ENCODE peak calls at places on chromosomes 12 and 14, in seven cellular contexts. I is GOT3, U is globus pallidus, H is GM04504, R is SW480, P is GM23338, J is GM03348. K is an unnamed sample.

GRCh38 chr14:76034566-76034965 is 49.0 kb downstream of the IFT43 start:
- DNase-seq in P (no peak), H (no peak), U (no peak), R (no peak), I (no peak), J (no peak), K (no peak)

GRCh38 chr14:58722433-58722832 is 84.7 kb downstream of the DACT1 start:
- DNase-seq in J (no peak), I (no peak), P (no peak), U (no peak), R (no peak), H (no peak), K (no peak)

GRCh38 chr12:45130881-45131281 is 80.0 kb upstream of the DBX2 start:
- DNase-seq in H (peak; percentile 16), J (peak; percentile 73), U (peak; percentile 55), P (peak; percentile 83), R (peak; percentile 73), I (no peak), K (peak; percentile 66)

GRCh38 chr14:80930836-80931389 is 10.6 kb downstream of the CEP128 start:
- DNase-seq in R (peak; percentile 88), J (peak; percentile 53), P (no peak), I (no peak), H (peak; percentile 80), U (no peak), K (peak; percentile 90)

GRCh38 chr12:128801879-128802391 is 21.8 kb downstream of the SLC15A4 start:
- DNase-seq in R (peak; percentile 23), I (no peak), U (no peak), H (no peak), P (no peak), J (peak; percentile 57), K (peak; percentile 63)

GRCh38 chr12:51419473-51420228 is 5.0 kb upstream of the SLC4A8 start:
- DNase-seq in I (no peak), U (no peak), R (no peak), H (no peak), J (no peak), P (peak; percentile 65), K (peak; percentile 11)

GRCh38 chr12:32307352-32307751 is 92.0 kb upstream of the FGD4 start:
- DNase-seq in H (no peak), I (no peak), J (no peak), U (no peak), P (no peak), R (no peak), K (no peak)

GRCh38 chr14:102759416-102759815 is 17.8 kb upstream of the TRAF3 start:
- DNase-seq in P (peak; percentile 49), J (no peak), H (no peak), U (no peak), R (no peak), I (no peak), K (no peak)

GRCh38 chr12:81542621-81543020 is 216.5 kb downstream of the PPFIA2 start:
- DNase-seq in P (no peak), I (no peak), J (no peak), U (no peak), R (no peak), H (no peak), K (no peak)

GRCh38 chr14:59679872-59680271 is 103.3 kb upstream of the CCDC175 start:
- DNase-seq in J (no peak), U (no peak), P (peak; percentile 26), R (no peak), I (no peak), H (no peak), K (no peak)